ENCODE peak calls at places on chromosomes 7 and 10, in four cellular contexts. Y is GM12878, M is IMR-90, G is H1. N is an unnamed sample.

GRCh38 chr10:70662362-70663220 is 9.7 kb upstream of the ADAMTS14 start:
- DNase-seq in M (peak), Y (no peak), G (no peak), N (no peak)

GRCh38 chr7:16721541-16721940 is 32.0 kb upstream of the TSPAN13 start:
- DNase-seq in G (no peak), M (no peak), Y (no peak), N (no peak)

GRCh38 chr7:51316262-51316665 is 345 bp downstream of the COBL start:
- DNase-seq in Y (no peak), G (no peak), M (no peak), N (no peak)

GRCh38 chr7:77525231-77525630 is 11.9 kb upstream of the PTPN12 start:
- DNase-seq in Y (no peak), M (peak), G (no peak), N (no peak)

GRCh38 chr7:157521061-157521731 is 184.4 kb downstream of the DNAJB6 start:
- DNase-seq in Y (no peak), G (no peak), M (no peak), N (no peak)

GRCh38 chr10:70053896-70054641 is 1.4 kb downstream of the MACROH2A2 start:
- DNase-seq in M (no peak), G (no peak), Y (no peak), N (peak)

GRCh38 chr7:68958571-68958970 is 639.7 kb upstream of the AUTS2 start:
- DNase-seq in M (no peak), Y (no peak), G (no peak), N (no peak)

GRCh38 chr10:22606164-22606614 is 108.2 kb downstream of the PIP4K2A start:
- DNase-seq in G (no peak), M (peak), Y (peak), N (peak)

GRCh38 chr10:92891885-92892705 is 43.8 kb downstream of the EXOC6 start:
- DNase-seq in M (peak), G (no peak), Y (no peak), N (peak)

GRCh38 chr7:143042159-143042820 is 9.9 kb upstream of the OR6V1 start:
- DNase-seq in M (no peak), Y (no peak), G (no peak), N (no peak)

GRCh38 chr10:6701289-6701688 is 121.2 kb upstream of the PRKCQ start:
- DNase-seq in G (no peak), Y (no peak), M (no peak), N (no peak)

GRCh38 chr10:22611425-22612111 is 102.8 kb downstream of the PIP4K2A start:
- DNase-seq in M (no peak), Y (peak), G (no peak), N (no peak)

GRCh38 chr10:7933262-7933661 is 115.0 kb downstream of the TAF3 start:
- DNase-seq in M (peak), G (no peak), Y (no peak), N (peak)

GRCh38 chr10:114096864-114097263 is 53.2 kb downstream of the ADRB1 start:
- DNase-seq in G (no peak), M (no peak), Y (no peak), N (no peak)

GRCh38 chr10:96470108-96470743 is 43.5 kb downstream of the TLL2 start:
- DNase-seq in Y (no peak), M (peak), G (no peak), N (peak)

GRCh38 chr7:23105086-23105643 is 420 bp upstream of the KLHL7 start:
- DNase-seq in M (no peak), Y (no peak), G (no peak), N (peak)

GRCh38 chr10:89837173-89838001 is 136.0 kb downstream of the KIF20B start:
- DNase-seq in G (no peak), Y (no peak), M (peak), N (no peak)

GRCh38 chr7:111842489-111842888 is 280.2 kb upstream of the IMMP2L start:
- DNase-seq in G (no peak), Y (no peak), M (no peak), N (no peak)

GRCh38 chr7:20331231-20331880 is 656 bp downstream of the ITGB8 start:
- DNase-seq in M (peak), G (no peak), Y (no peak), N (no peak)

GRCh38 chr10:24238527-24239247 is 29.7 kb downstream of the KIAA1217 start:
- DNase-seq in Y (no peak), M (no peak), G (no peak), N (no peak)

GRCh38 chr10:101310528-101311439 is 43.2 kb upstream of the BTRC start:
- DNase-seq in M (no peak), G (no peak), Y (no peak), N (no peak)
- TF ChIP-seq CHD1 in M (no peak), G (no peak), Y (no peak), N (no peak)

GRCh38 chr7:133253522-133253882 is 624 bp downstream of the EXOC4 start:
- DNase-seq in Y (no peak), G (no peak), M (peak), N (peak)
- TF ChIP-seq CHD1 in Y (no peak), G (no peak), M (no peak), N (peak)

DNA sequence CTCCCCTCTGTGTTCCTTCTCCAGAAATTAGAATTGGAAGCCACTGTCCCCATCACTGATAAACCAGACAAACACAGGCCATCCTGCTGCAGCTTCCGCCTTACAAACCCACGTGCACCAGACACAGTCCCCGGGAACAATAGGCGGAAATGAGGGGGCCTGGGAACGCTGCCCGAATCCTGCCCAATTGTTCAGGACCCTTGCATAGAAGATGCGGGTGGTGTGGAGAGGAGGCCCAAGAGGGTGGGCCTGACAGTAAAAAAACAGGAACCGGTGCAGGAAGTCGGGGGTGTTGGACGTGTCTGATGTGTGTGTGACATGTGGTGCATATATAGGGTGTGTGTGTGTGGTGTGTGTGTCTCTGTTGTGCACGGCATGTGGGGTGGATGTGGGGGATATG is 26.5 kb upstream of the CHST15 start:
- DNase-seq in G (no peak), Y (no peak), M (no peak), N (no peak)
- TF ChIP-seq CHD1 in G (no peak), Y (no peak), M (no peak), N (no peak)

DNA sequence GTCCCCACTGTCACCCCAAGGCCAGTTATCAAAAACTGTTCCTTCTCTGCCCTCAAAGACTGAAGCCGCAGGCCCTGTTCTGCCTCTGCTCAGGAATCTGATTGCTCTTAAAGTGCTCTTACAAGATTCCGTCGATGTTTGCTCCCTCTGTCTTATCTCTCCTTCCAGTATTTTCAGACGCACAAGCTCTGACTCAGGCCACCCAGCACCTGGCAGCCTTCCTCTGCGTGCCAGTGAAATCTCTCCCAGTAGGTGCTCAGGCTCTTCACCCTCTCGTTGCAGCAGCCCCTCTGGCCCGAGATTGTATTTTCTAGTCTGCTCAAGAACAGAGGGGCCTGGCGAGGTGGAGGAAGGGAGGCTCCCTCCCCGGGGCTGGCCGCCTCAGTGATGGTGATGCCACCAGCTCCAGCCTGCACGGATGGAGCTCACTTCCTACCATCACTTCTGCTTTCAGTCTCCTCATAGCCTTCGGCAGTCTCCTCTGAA is 276.2 kb downstream of the USP6NL start:
- DNase-seq in Y (no peak), G (no peak), M (peak), N (peak)
- TF ChIP-seq CHD1 in Y (no peak), G (no peak), M (no peak), N (no peak)

DNA sequence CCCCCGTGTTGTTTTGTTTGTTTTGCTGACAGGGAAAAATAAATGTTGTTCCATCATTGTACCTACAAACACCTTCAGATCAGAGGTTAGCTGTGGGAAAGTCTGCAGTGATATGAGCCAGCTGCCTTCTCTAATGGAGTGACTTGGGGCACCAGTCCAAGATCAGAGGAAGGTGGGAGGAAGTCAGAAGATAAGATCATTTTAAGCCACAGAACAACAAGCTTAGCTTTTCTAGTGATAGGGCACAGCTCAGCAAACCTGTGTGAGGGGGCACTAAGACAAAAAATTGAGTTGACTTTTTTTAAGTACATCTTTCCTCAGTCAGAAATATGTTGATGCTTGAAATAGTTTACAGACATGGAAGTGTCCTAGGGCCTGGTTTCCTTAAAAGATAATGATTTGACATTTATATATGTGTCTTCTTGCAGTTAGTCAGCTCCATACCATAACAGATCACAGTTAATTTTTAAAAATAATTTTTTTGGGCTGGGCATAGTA is 240.3 kb upstream of the KAT6B start:
- DNase-seq in M (peak), G (no peak), Y (peak), N (peak)
- TF ChIP-seq CHD1 in M (no peak), G (no peak), Y (no peak), N (no peak)

N was measured in K562.